ENCODE peak calls at places on chromosomes 16 and 17, in four cellular contexts. J is fibroblast of lung, X is WERI-Rb-1, Q is stomach. G is an unnamed sample.

GRCh38 chr16:22685162-22685830 is 128.7 kb upstream of the HS3ST2 start:
- DNase-seq in Q (no peak), X (no peak), J (peak; percentile 22), G (no peak)

GRCh38 chr17:66966529-66967418 is 2.3 kb downstream of the CACNG4 start:
- DNase-seq in J (no peak), X (peak; percentile 65), Q (no peak), G (no peak)

GRCh38 chr17:19248923-19249574 is 11.9 kb downstream of the EPN2 start:
- DNase-seq in J (peak; percentile 69), X (no peak), Q (no peak), G (peak; percentile 79)

GRCh38 chr17:8892338-8892690 is 24.8 kb upstream of the PIK3R6 start:
- DNase-seq in Q (no peak), J (no peak), X (peak; percentile 25), G (peak; percentile 17)

GRCh38 chr16:12775689-12776236 is 27.9 kb downstream of the CPPED1 start:
- DNase-seq in J (no peak), Q (no peak), X (no peak), G (no peak)

GRCh38 chr17:76697702-76698465 is 12.9 kb downstream of the MXRA7 start:
- DNase-seq in J (peak; percentile 72), Q (no peak), X (peak; percentile 81), G (peak; percentile 46)

GRCh38 chr16:81797443-81797842 is 18.4 kb downstream of the PLCG2 start:
- DNase-seq in X (no peak), J (no peak), Q (no peak), G (no peak)

GRCh38 chr17:63978266-63979200 is 5.8 kb upstream of the SCN4A start:
- DNase-seq in Q (no peak), X (no peak), J (no peak), G (no peak)

GRCh38 chr17:72119280-72119962 is 1.4 kb upstream of the SOX9 start:
- DNase-seq in X (no peak), J (no peak), Q (no peak), G (no peak)

GRCh38 chr17:49583889-49584288 is 8.2 kb downstream of the NXPH3 start:
- DNase-seq in Q (no peak), X (no peak), J (no peak), G (no peak)

GRCh38 chr16:25118851-25119584 is 7.5 kb downstream of the LCMT1 start:
- DNase-seq in Q (no peak), X (no peak), J (no peak), G (no peak)

GRCh38 chr17:30495586-30495985 is 18.4 kb downstream of the GOSR1 start:
- DNase-seq in Q (no peak), J (no peak), X (no peak), G (no peak)

GRCh38 chr17:60767744-60768308 is 90.2 kb downstream of the BCAS3 start:
- DNase-seq in X (no peak), Q (no peak), J (no peak), G (no peak)

GRCh38 chr17:59346341-59346740 is 14.9 kb downstream of the YPEL2 start:
- DNase-seq in X (no peak), Q (no peak), J (no peak), G (no peak)
- H3K4me3 ChIP-seq in X (no peak overlapping the region), Q (no peak overlapping the region), J (no peak overlapping the region), G (no peak overlapping the region)

DNA sequence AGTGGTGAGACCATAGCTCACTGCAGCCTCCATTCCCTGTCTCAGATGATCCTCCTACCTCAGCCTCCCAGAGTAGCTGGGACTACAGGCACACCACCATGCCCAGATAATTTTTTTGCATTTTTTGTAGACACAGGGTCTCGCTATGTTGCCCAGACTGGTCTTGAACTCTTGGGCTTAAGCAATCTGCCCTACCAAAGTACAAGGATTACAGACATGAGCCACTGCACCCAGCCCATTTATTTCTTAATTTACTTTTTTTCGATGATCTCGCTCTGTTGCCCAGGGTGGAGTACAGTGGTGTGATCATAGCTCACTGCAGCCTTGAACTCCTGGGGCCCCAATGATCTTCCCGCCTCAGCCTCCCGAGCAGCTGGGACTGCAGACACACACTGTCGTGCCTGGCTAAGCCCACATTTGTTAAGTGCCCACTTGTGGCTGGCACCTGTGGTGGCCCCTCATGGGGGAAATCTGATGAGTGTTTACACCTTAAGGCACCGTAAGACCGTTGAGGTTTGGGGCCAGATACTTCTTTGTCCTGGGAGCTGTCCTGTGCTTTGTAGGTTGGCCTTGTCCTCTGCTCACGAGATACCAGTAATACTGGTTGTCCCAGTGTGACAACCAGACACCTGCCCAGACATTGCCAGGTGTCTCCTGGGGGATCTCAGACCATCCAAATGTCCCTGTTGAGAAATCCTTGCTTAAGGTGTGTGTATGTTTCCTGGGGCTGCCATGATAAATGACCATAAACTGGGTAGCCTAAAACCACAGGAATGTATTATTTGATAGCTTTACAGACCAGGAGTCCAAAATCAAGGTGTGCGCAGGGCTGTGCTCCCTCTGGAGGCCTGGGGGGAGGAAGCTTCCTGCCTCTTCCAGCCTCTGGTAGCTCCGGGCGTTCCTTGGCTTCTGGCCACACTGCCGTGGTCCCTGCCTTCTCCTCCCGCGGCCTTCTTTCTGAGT is 141.4 kb upstream of the GSE1 start:
- DNase-seq in Q (peak; percentile 71), X (no peak), J (no peak), G (no peak)
- TF ChIP-seq CTCF in Q (peak; percentile 56), X (no peak), J (no peak), G (no peak)

GRCh38 chr16:72878301-72879269 is 169.3 kb downstream of the ZFHX3 start:
- DNase-seq in Q (no peak), J (peak; percentile 79), X (no peak), G (peak; percentile 86)

GRCh38 chr16:72875291-72876036 is 172.5 kb downstream of the ZFHX3 start:
- DNase-seq in X (no peak), J (no peak), Q (no peak), G (no peak)

GRCh38 chr16:72876221-72876620 is 171.7 kb downstream of the ZFHX3 start:
- DNase-seq in J (peak; percentile 83), Q (peak; percentile 32), X (no peak), G (peak; percentile 88)

GRCh38 chr16:72877374-72878028 is 170.4 kb downstream of the ZFHX3 start:
- DNase-seq in Q (no peak), J (peak; percentile 69), X (no peak), G (peak; percentile 89)

GRCh38 chr16:72876981-72877373 is 171.0 kb downstream of the ZFHX3 start:
- DNase-seq in X (no peak), J (no peak), Q (no peak), G (peak; percentile 37)
- H3K27ac ChIP-seq in X (no peak overlapping the region), J (peak overlapping the region; percentile 55), Q (peak overlapping the region; percentile 61), G (peak overlapping the region; percentile 91)

DNA sequence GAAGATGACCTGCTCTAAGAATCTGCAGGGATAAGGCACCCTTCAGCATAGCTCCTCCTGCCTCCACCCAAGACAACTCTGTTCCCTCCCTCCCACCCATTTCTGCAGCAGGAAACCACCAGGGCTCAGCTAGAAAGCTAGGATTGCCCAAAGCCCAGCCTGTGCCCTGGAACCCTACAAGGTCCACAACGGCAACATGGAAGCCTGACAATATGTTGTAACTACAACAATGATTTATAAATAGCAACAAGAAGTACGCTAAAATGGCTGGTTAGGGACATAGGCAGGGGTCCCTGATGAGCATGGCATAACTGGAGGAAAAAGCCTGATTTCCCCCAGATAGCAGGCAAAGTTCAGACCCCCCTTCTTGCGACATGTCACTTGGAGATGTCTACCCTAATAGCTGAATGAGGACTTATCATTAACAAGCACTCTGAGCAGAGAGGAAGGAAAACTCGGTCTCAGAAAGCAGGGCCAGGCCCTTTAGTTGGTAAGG is 6.5 kb downstream of the ST3GAL2 start:
- DNase-seq in X (no peak), J (no peak), Q (no peak), G (no peak)
- H3K4me3 ChIP-seq in X (no peak overlapping the region), J (no peak overlapping the region), Q (no peak overlapping the region), G (no peak overlapping the region)

G was measured in brain microvascular endothelial cell.